ENCODE peak calls at places on chromosomes 1 and 21, in four cellular contexts. L is tibial nerve, Z is astrocyte of the spinal cord, Y is Calu3. C is an unnamed sample.

GRCh38 chr1:108826081-108826635 is 30.7 kb downstream of the AKNAD1 start:
- DNase-seq in L (no peak), Z (no peak), Y (no peak), C (no peak)

GRCh38 chr1:85325920-85326319 is 49.5 kb upstream of the BCL10 start:
- DNase-seq in L (no peak), Z (no peak), Y (peak; percentile 42), C (no peak)

GRCh38 chr1:181073638-181074037 is 14.9 kb upstream of the IER5 start:
- DNase-seq in L (no peak), Z (peak; percentile 49), Y (no peak), C (no peak)

GRCh38 chr1:39332291-39332690 is 127.8 kb downstream of the MACF1 start:
- DNase-seq in L (no peak), Z (peak; percentile 19), Y (no peak), C (no peak)

GRCh38 chr21:25997788-25998611 is 172.6 kb downstream of the APP start:
- DNase-seq in L (no peak), Z (no peak), Y (peak; percentile 55), C (no peak)

GRCh38 chr1:224262373-224263054 is 67.5 kb downstream of the NVL start:
- DNase-seq in L (no peak), Z (no peak), Y (no peak), C (no peak)

GRCh38 chr1:45012639-45013278 is 705 bp downstream of the UROD start:
- DNase-seq in L (peak; percentile 59), Z (peak; percentile 59), Y (peak; percentile 57), C (peak; percentile 77)

GRCh38 chr1:159937014-159937750 is 8.2 kb downstream of the IGSF9 start:
- DNase-seq in L (no peak), Z (no peak), Y (no peak), C (no peak)

GRCh38 chr1:3773572-3774502 is 1.3 kb downstream of the SMIM1 start:
- DNase-seq in L (no peak), Z (no peak), Y (no peak), C (no peak)

GRCh38 chr1:77671836-77672235 is 10.6 kb downstream of the ZZZ3 start:
- DNase-seq in L (no peak), Z (no peak), Y (no peak), C (peak; percentile 8)

GRCh38 chr1:200388791-200389190 is 21.0 kb downstream of the ZNF281 start:
- DNase-seq in L (no peak), Z (no peak), Y (no peak), C (peak; percentile 33)

GRCh38 chr1:245716561-245716960 is 561.8 kb downstream of the KIF26B start:
- DNase-seq in L (no peak), Z (no peak), Y (no peak), C (no peak)

GRCh38 chr1:184576822-184577790 is 177.6 kb downstream of the EDEM3 start:
- DNase-seq in L (no peak), Z (no peak), Y (no peak), C (no peak)

GRCh38 chr1:108142773-108143394 is 57.3 kb downstream of the SLC25A24 start:
- DNase-seq in L (no peak), Z (peak; percentile 39), Y (no peak), C (peak; percentile 66)

GRCh38 chr1:56758135-56758534 is 61.1 kb downstream of the FYB2 start:
- DNase-seq in L (no peak), Z (no peak), Y (peak; percentile 57), C (peak; percentile 61)

GRCh38 chr1:25590096-25590824 is 26.3 kb upstream of the MAN1C1 start:
- DNase-seq in L (no peak), Z (no peak), Y (no peak), C (no peak)

GRCh38 chr1:115748396-115749130 is 20.0 kb downstream of the CASQ2 start:
- DNase-seq in L (no peak), Z (peak; percentile 72), Y (no peak), C (peak; percentile 9)

GRCh38 chr1:112520166-112520565 is 11.4 kb downstream of the WNT2B start:
- DNase-seq in L (no peak), Z (no peak), Y (no peak), C (no peak)

GRCh38 chr1:36322786-36323635 is 434 bp downstream of the EVA1B start:
- DNase-seq in L (peak; percentile 24), Z (peak; percentile 61), Y (peak; percentile 29), C (no peak)

GRCh38 chr1:235021321-235021720 is 107.3 kb downstream of the TOMM20 start:
- DNase-seq in L (no peak), Z (no peak), Y (no peak), C (no peak)

GRCh38 chr21:20822559-20823133 is 175.6 kb upstream of the NCAM2 start:
- DNase-seq in L (no peak), Z (no peak), Y (no peak), C (peak; percentile 49)

GRCh38 chr1:154222518-154222917 is 1.8 kb downstream of the UBAP2L start:
- DNase-seq in L (no peak), Z (no peak), Y (no peak), C (no peak)

GRCh38 chr21:36849461-36849860 is 117.0 kb downstream of the HLCS start:
- DNase-seq in L (no peak), Z (no peak), Y (no peak), C (no peak)

GRCh38 chr1:1511533-1512285 is at the start of gene ATAD3A:
- DNase-seq in L (peak; percentile 96), Z (peak; percentile 99), Y (peak; percentile 93), C (peak; percentile 97)

GRCh38 chr1:183291802-183292515 is 105.9 kb downstream of the LAMC2 start:
- DNase-seq in L (no peak), Z (peak; percentile 62), Y (no peak), C (no peak)

GRCh38 chr1:77316006-77316405 is 34.2 kb downstream of the AK5 start:
- DNase-seq in L (no peak), Z (peak; percentile 45), Y (no peak), C (no peak)

GRCh38 chr1:44283524-44284173 is 70.4 kb downstream of the DMAP1 start:
- DNase-seq in L (no peak), Z (no peak), Y (no peak), C (no peak)

GRCh38 chr1:29830383-29830782 is 594.1 kb downstream of the PTPRU start:
- DNase-seq in L (no peak), Z (no peak), Y (no peak), C (no peak)

GRCh38 chr1:55447488-55447887 is 232.3 kb upstream of the USP24 start:
- DNase-seq in L (no peak), Z (no peak), Y (no peak), C (peak; percentile 45)

GRCh38 chr1:186404454-186405051 is 28.9 kb downstream of the ODR4 start:
- DNase-seq in L (no peak), Z (peak; percentile 46), Y (peak; percentile 13), C (peak; percentile 71)

DNA sequence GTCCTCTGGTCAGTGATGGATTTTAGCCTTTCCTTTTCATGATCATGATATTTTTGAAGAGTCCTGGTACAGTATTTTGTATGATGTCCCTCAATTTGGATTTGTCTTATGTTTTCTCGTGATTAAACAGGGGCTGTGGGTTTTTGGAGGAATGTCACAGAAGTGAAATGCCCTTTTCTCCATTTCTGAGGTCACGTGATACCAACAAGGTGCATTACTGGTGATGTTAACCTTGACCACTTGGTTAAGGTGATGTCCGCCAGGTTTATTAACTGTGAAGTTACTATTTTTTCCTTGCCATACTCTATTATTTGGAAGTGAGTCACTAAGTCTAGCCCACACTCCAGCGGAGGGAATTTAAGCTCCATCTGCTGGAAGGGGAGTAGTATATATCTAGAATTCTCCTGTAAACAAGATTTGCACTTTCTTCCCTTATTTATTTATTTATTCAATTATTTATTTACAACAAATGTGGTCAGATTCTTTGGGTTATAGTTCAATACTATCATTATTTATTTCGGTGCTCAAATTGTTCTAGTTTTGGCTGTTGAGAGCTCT is 123.4 kb downstream of the HIVEP3 start:
- DNase-seq in L (no peak), Z (peak; percentile 68), Y (peak; percentile 16), C (peak; percentile 70)
- TF ChIP-seq CTCF in L (no peak), Z (peak; percentile 64), Y (peak; percentile 42), C (peak; percentile 46)

DNA sequence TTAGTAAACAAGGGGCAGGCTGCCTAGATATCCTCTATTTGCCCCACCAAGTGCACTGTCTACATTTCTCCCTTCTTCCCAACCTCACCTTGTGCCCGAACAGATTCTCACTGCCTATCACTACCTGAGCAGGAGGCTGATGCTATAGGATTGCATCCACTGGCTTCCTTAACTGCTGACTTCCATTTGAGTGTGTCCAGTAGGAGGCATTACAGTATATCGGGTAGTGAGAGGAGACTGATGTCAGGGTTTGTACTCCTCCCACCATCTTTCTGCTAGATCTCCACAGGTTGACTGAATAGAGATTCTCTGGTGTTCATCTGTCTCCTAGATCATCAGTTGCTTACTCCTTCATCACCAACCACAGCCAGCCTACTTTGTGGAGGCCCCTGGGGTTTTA is 796.3 kb downstream of the LRRIQ3 start:
- DNase-seq in L (no peak), Z (no peak), Y (no peak), C (peak; percentile 17)
- TF ChIP-seq CTCF in L (no peak), Z (no peak), Y (no peak), C (no peak)

DNA sequence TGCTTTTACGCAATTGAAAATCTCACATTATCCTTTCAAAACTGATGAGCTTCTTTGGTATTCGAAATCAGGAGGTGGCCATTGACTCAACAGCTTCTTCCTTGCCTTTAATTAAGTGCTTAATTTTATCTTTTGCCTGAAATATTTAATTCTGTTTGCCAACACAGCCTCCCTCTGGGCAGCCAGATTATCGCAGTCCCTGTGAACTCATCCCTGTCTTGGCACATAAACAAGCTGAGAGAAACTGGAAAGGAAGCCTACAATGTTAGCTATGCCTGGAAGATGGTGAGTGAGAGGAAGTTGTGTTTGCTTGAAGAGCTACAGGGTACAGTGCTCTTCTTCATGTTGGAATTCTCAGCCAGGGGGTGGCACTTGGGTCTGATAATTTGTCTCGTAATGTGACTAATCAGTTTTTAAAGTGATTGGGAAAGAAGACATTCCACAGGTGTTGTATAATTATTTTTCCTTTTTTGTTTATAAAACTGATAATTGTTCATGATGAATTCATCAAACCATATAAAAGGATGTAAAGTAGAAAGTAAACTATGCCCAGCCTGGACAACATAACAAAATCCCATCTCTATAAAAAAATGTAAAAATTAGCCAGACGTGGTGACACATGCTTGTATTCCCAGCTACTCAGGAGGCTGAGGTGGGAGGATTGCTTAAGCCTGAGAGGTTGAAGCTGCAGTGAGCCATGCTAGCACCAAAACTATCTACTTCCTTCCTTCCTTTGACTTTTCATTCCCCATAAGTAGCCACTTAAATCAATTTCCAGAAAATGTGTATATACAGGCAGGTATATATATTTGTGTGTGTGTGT is 90.1 kb upstream of the RAVER2 start:
- DNase-seq in L (no peak), Z (no peak), Y (no peak), C (peak; percentile 27)
- TF ChIP-seq CTCF in L (no peak), Z (no peak), Y (no peak), C (no peak)

GRCh38 chr1:15426492-15427279 is 11.6 kb upstream of the CTRC start:
- DNase-seq in L (no peak), Z (no peak), Y (no peak), C (peak; percentile 52)
- TF ChIP-seq CTCF in L (peak; percentile 18), Z (peak; percentile 14), Y (no peak), C (no peak)

DNA sequence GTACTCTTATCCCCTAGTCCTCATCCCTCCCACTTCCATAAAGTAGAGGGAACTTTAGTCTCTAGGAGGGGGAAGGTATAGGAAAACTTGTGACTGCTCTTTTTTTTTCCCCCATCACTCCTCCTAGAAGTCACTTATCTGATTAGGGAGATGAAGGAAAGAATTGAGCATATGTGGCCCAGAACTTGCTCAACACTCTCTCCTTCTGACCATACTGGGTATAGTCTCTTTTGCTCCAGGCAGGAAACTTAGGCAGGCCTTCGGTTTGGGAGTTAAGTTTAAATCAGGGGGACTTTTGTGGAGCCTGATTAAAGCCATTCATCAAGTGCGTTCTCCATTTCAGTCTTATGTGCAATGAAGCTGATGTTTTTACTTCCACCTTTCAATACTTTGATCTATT is 5.8 kb downstream of the UBE2U start:
- DNase-seq in L (no peak), Z (no peak), Y (no peak), C (no peak)
- TF ChIP-seq CTCF in L (no peak), Z (no peak), Y (no peak), C (no peak)